ENCODE peak calls at places on chromosomes 5 and 9, in eight cellular contexts. A is RPMI7951; K is NCI-H2081; H is left ventricle myocardium inferior; W is ureter; N is globus pallidus; D is IMR-90; I is activated CD4-positive, alpha-beta T cell treated with anti-CD3 and anti-CD28 coated beads, Interleukin-2, amount 50 U/mL, for 48 hours. P is an unnamed sample.

GRCh38 chr5:132001647-132002561 is 9.6 kb downstream of the ACSL6 start:
- DNase-seq in A (peak; percentile 73), I (no peak), N (no peak), D (peak; percentile 24), K (no peak), W (no peak), H (no peak), P (no peak)

GRCh38 chr5:154415114-154415513 is 30.7 kb upstream of the SAP30L start:
- DNase-seq in N (no peak), I (no peak), D (no peak), K (no peak), W (no peak), A (no peak), H (no peak), P (no peak)

GRCh38 chr5:54669285-54669684 is 151.7 kb downstream of the SNX18 start:
- DNase-seq in N (no peak), D (peak; percentile 84), W (no peak), I (no peak), A (peak; percentile 31), H (no peak), K (no peak), P (no peak)

GRCh38 chr5:155827949-155828348 is 499.0 kb upstream of the SGCD start:
- DNase-seq in W (no peak), D (no peak), N (no peak), K (no peak), H (no peak), A (no peak), I (no peak), P (no peak)

GRCh38 chr5:57719216-57719615 is 236.6 kb upstream of the ACTBL2 start:
- DNase-seq in H (no peak), K (no peak), D (no peak), I (no peak), W (no peak), N (no peak), A (no peak), P (no peak)

GRCh38 chr5:172107606-172108005 is 80.4 kb downstream of the STK10 start:
- DNase-seq in W (no peak), H (no peak), A (peak; percentile 95), D (peak; percentile 84), K (no peak), I (no peak), N (no peak), P (no peak)

GRCh38 chr5:8683528-8683927 is 814.6 kb downstream of the MTRR start:
- DNase-seq in N (no peak), A (no peak), I (no peak), W (no peak), H (no peak), K (peak; percentile 74), D (no peak), P (no peak)

GRCh38 chr5:157049605-157050004 is 9.3 kb downstream of the HAVCR1 start:
- DNase-seq in A (no peak), H (no peak), N (no peak), D (no peak), I (no peak), K (no peak), W (no peak), P (no peak)

GRCh38 chr9:92266486-92266885 is 27.0 kb downstream of the IARS1 start:
- DNase-seq in A (peak; percentile 2), K (no peak), D (no peak), W (no peak), N (no peak), H (peak; percentile 21), I (no peak), P (no peak)

GRCh38 chr5:157559301-157559700 is 16.3 kb downstream of the ADAM19 start:
- DNase-seq in I (no peak), H (no peak), W (no peak), N (no peak), K (no peak), D (peak; percentile 67), A (peak; percentile 89), P (no peak)

GRCh38 chr5:168603776-168604175 is 24.6 kb upstream of the PANK3 start:
- DNase-seq in I (no peak), K (no peak), W (no peak), N (no peak), H (no peak), D (no peak), A (no peak), P (no peak)

GRCh38 chr9:93953492-93954435 is 1.4 kb downstream of the BARX1 start:
- DNase-seq in D (no peak), H (no peak), A (no peak), I (no peak), K (no peak), N (no peak), W (no peak), P (no peak)

GRCh38 chr9:108913391-108913790 is 20.5 kb downstream of the ELP1 start:
- DNase-seq in H (no peak), W (no peak), N (no peak), I (no peak), A (no peak), K (no peak), D (no peak), P (no peak)

GRCh38 chr9:117074337-117074662 is 340.6 kb downstream of the ASTN2 start:
- DNase-seq in A (no peak), N (no peak), H (no peak), W (no peak), D (no peak), I (no peak), K (no peak), P (no peak)

GRCh38 chr5:31049933-31050704 is 143.4 kb upstream of the CDH6 start:
- DNase-seq in A (no peak), D (peak; percentile 76), I (no peak), H (no peak), N (no peak), W (no peak), K (no peak), P (no peak)

GRCh38 chr5:132283423-132284043 is 10.7 kb upstream of the SLC22A4 start:
- DNase-seq in W (no peak), K (no peak), H (no peak), I (no peak), D (peak; percentile 78), A (peak; percentile 80), N (no peak), P (peak; percentile 39)

GRCh38 chr5:132767150-132767549 is 9.9 kb downstream of the SEPTIN8 start:
- DNase-seq in D (no peak), A (peak; percentile 10), H (no peak), K (no peak), N (peak; percentile 50), I (no peak), W (no peak), P (no peak)

GRCh38 chr5:128407956-128408355 is 130.1 kb downstream of the FBN2 start:
- DNase-seq in K (no peak), D (no peak), W (no peak), H (no peak), A (no peak), I (no peak), N (no peak), P (no peak)

GRCh38 chr5:87122171-87122977 is 145.3 kb upstream of the RASA1 start:
- DNase-seq in I (no peak), H (no peak), A (no peak), D (no peak), K (no peak), N (peak; percentile 58), W (no peak), P (no peak)